ENCODE peak calls at places on chromosomes 12 and 14, in six cellular contexts. U is neuronal stem cell; T is WTC11; W is activated CD4-positive, alpha-beta T cell treated with anti-CD3 and anti-CD28 coated beads, Interleukin-2, amount 50 U/mL, for 1 hour; G is astrocyte of the spinal cord; I is NCI-H1092 treated with DMSO at 0.1 percent for 48 hours. C is an unnamed sample.

GRCh38 chr12:94730846-94731245 is 80.5 kb upstream of the TMCC3 start:
- DNase-seq in I (no peak), U (no peak), W (no peak), G (no peak), T (no peak), C (no peak)

GRCh38 chr14:90554341-90554740 is 157.5 kb downstream of the CALM1 start:
- DNase-seq in G (no peak), T (no peak), I (peak; percentile 78), U (no peak), W (no peak), C (no peak)

GRCh38 chr14:35695072-35695471 is 114.0 kb downstream of the RALGAPA1 start:
- DNase-seq in I (no peak), W (no peak), T (no peak), U (no peak), G (no peak), C (no peak)

GRCh38 chr12:58368001-58368400 is 426.6 kb downstream of the ATP23 start:
- DNase-seq in W (no peak), I (no peak), T (no peak), G (no peak), U (no peak), C (no peak)

GRCh38 chr12:27780612-27781408 is 774 bp upstream of the MANSC4 start:
- DNase-seq in G (peak; percentile 29), I (peak; percentile 44), W (peak; percentile 30), T (peak; percentile 21), U (peak; percentile 14), C (peak; percentile 63)

GRCh38 chr12:50039151-50039835 is 14.0 kb upstream of the RACGAP1 start:
- DNase-seq in W (peak; percentile 85), U (peak; percentile 85), G (peak; percentile 70), I (peak; percentile 45), T (peak; percentile 96), C (peak; percentile 76)

GRCh38 chr12:119988440-119988787 is 622 bp upstream of the BICDL1 start:
- DNase-seq in W (no peak), T (no peak), G (peak; percentile 24), U (no peak), I (no peak), C (no peak)

GRCh38 chr14:77580964-77581505 is 35.4 kb downstream of the SPTLC2 start:
- DNase-seq in U (no peak), T (no peak), W (no peak), G (peak; percentile 89), I (peak; percentile 4), C (peak; percentile 55)

GRCh38 chr12:48818831-48819590 is 715 bp downstream of the CACNB3 start:
- DNase-seq in U (no peak), G (no peak), W (peak; percentile 48), T (peak; percentile 64), I (no peak), C (no peak)

C was measured in LoVo.